ENCODE peak calls at places on chromosomes 11 and 22, in nine cellular contexts. One of them, this sample, is unnamed.

GRCh38 chr22:32958021-32958420 is 100.2 kb downstream of the SYN3 start:
- DNase-seq in neural progenitor cell: peak
- DNase-seq in GM23338: peak
- DNase-seq in H1: no peak
- DNase-seq in mammary epithelial cell: no peak
- DNase-seq in IMR-90: no peak
- DNase-seq in A549: no peak
- DNase-seq in OCI-LY7: no peak
- DNase-seq in fibroblast of lung: no peak
- DNase-seq in this sample: no peak

GRCh38 chr11:8339592-8340022 is 75.9 kb upstream of the LMO1 start:
- DNase-seq in GM23338: no peak
- DNase-seq in IMR-90: no peak
- DNase-seq in H1: no peak
- DNase-seq in OCI-LY7: no peak
- DNase-seq in mammary epithelial cell: no peak
- DNase-seq in fibroblast of lung: no peak
- DNase-seq in neural progenitor cell: no peak
- DNase-seq in A549: no peak
- DNase-seq in this sample: no peak

GRCh38 chr11:13720940-13721339 is 52.5 kb downstream of the FAR1 start:
- DNase-seq in OCI-LY7: no peak
- DNase-seq in H1: no peak
- DNase-seq in GM23338: no peak
- DNase-seq in IMR-90: no peak
- DNase-seq in neural progenitor cell: no peak
- DNase-seq in mammary epithelial cell: peak
- DNase-seq in fibroblast of lung: no peak
- DNase-seq in A549: no peak
- DNase-seq in this sample: no peak

GRCh38 chr11:61172888-61173287 is 11.7 kb upstream of the VPS37C start:
- DNase-seq in fibroblast of lung: no peak
- DNase-seq in neural progenitor cell: no peak
- DNase-seq in GM23338: no peak
- DNase-seq in OCI-LY7: no peak
- DNase-seq in H1: no peak
- DNase-seq in A549: no peak
- DNase-seq in IMR-90: no peak
- DNase-seq in mammary epithelial cell: no peak
- DNase-seq in this sample: no peak

GRCh38 chr22:30205281-30206115 is 41.1 kb downstream of the LIF start:
- DNase-seq in OCI-LY7: no peak
- DNase-seq in GM23338: no peak
- DNase-seq in H1: no peak
- DNase-seq in IMR-90: peak
- DNase-seq in mammary epithelial cell: peak
- DNase-seq in neural progenitor cell: no peak
- DNase-seq in fibroblast of lung: peak
- DNase-seq in A549: peak
- DNase-seq in this sample: peak

GRCh38 chr11:130636672-130637463 is 188.4 kb downstream of the ADAMTS15 start:
- DNase-seq in GM23338: no peak
- DNase-seq in neural progenitor cell: no peak
- DNase-seq in IMR-90: peak
- DNase-seq in H1: no peak
- DNase-seq in fibroblast of lung: peak
- DNase-seq in mammary epithelial cell: peak
- DNase-seq in A549: peak
- DNase-seq in OCI-LY7: no peak
- DNase-seq in this sample: peak

GRCh38 chr22:33210129-33210784 is 152.1 kb upstream of the SYN3 start:
- DNase-seq in neural progenitor cell: peak
- DNase-seq in fibroblast of lung: peak
- DNase-seq in IMR-90: peak
- DNase-seq in H1: peak
- DNase-seq in mammary epithelial cell: peak
- DNase-seq in GM23338: peak
- DNase-seq in OCI-LY7: peak
- DNase-seq in A549: peak
- DNase-seq in this sample: peak

GRCh38 chr22:38802671-38803121 is 8.8 kb upstream of the DNAL4 start:
- DNase-seq in H1: peak
- DNase-seq in fibroblast of lung: peak
- DNase-seq in A549: peak
- DNase-seq in OCI-LY7: no peak
- DNase-seq in IMR-90: peak
- DNase-seq in neural progenitor cell: peak
- DNase-seq in mammary epithelial cell: peak
- DNase-seq in GM23338: peak
- DNase-seq in this sample: peak

GRCh38 chr11:15967166-15967565 is 389.2 kb downstream of the SOX6 start:
- DNase-seq in OCI-LY7: no peak
- DNase-seq in IMR-90: no peak
- DNase-seq in mammary epithelial cell: peak
- DNase-seq in H1: no peak
- DNase-seq in neural progenitor cell: no peak
- DNase-seq in GM23338: peak
- DNase-seq in fibroblast of lung: peak
- DNase-seq in A549: peak
- DNase-seq in this sample: peak

GRCh38 chr22:25482868-25483639 is 81.4 kb upstream of the GRK3 start:
- DNase-seq in OCI-LY7: no peak
- DNase-seq in fibroblast of lung: no peak
- DNase-seq in neural progenitor cell: no peak
- DNase-seq in GM23338: no peak
- DNase-seq in A549: no peak
- DNase-seq in H1: no peak
- DNase-seq in IMR-90: no peak
- DNase-seq in mammary epithelial cell: peak
- DNase-seq in this sample: no peak

GRCh38 chr11:17799147-17799546 is 64.6 kb downstream of the KCNC1 start:
- DNase-seq in fibroblast of lung: no peak
- DNase-seq in A549: no peak
- DNase-seq in H1: no peak
- DNase-seq in mammary epithelial cell: no peak
- DNase-seq in neural progenitor cell: no peak
- DNase-seq in GM23338: no peak
- DNase-seq in OCI-LY7: no peak
- DNase-seq in IMR-90: no peak
- DNase-seq in this sample: no peak

GRCh38 chr11:92886243-92886905 is 83.1 kb upstream of the MTNR1B start:
- DNase-seq in neural progenitor cell: peak
- DNase-seq in mammary epithelial cell: peak
- DNase-seq in OCI-LY7: peak
- DNase-seq in GM23338: peak
- DNase-seq in fibroblast of lung: peak
- DNase-seq in A549: peak
- DNase-seq in H1: peak
- DNase-seq in IMR-90: peak
- DNase-seq in this sample: peak

GRCh38 chr11:72947229-72947628 is 133.0 kb downstream of the ATG16L2 start:
- DNase-seq in mammary epithelial cell: no peak
- DNase-seq in fibroblast of lung: no peak
- DNase-seq in H1: no peak
- DNase-seq in OCI-LY7: no peak
- DNase-seq in neural progenitor cell: no peak
- DNase-seq in A549: no peak
- DNase-seq in IMR-90: peak
- DNase-seq in GM23338: no peak
- DNase-seq in this sample: no peak

DNA sequence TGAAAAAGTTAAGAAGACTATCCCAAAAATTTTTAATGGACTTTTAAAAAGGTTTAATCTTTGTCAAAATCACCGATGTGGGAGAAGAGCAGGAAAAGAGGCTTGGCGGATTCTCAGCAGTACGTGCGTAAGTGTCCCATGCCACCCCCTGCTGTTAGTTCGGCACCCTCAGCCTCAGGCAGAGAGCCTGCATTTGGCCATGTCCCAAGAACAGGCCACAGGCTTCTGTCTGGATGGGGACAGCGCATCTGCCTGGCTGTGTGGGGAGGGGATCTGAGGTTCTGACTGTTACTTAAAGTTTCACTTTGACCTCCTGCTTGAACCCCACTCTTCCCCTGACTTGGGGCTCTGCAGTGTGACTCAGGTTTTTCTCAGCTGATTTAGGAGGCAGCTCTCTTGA is 35.3 kb downstream of the EXT2 start:
- DNase-seq in mammary epithelial cell: no peak
- DNase-seq in A549: no peak
- DNase-seq in H1: no peak
- DNase-seq in GM23338: peak
- DNase-seq in IMR-90: no peak
- DNase-seq in OCI-LY7: no peak
- DNase-seq in neural progenitor cell: no peak
- DNase-seq in fibroblast of lung: no peak
- DNase-seq in this sample: no peak
- TF ChIP-seq CTCF in mammary epithelial cell: no peak
- TF ChIP-seq CTCF in A549: no peak
- TF ChIP-seq CTCF in H1: no peak
- TF ChIP-seq CTCF in GM23338: no peak
- TF ChIP-seq CTCF in IMR-90: no peak
- TF ChIP-seq CTCF in OCI-LY7: no peak
- TF ChIP-seq CTCF in neural progenitor cell: no peak
- TF ChIP-seq CTCF in fibroblast of lung: peak
- TF ChIP-seq CTCF in this sample: no peak

DNA sequence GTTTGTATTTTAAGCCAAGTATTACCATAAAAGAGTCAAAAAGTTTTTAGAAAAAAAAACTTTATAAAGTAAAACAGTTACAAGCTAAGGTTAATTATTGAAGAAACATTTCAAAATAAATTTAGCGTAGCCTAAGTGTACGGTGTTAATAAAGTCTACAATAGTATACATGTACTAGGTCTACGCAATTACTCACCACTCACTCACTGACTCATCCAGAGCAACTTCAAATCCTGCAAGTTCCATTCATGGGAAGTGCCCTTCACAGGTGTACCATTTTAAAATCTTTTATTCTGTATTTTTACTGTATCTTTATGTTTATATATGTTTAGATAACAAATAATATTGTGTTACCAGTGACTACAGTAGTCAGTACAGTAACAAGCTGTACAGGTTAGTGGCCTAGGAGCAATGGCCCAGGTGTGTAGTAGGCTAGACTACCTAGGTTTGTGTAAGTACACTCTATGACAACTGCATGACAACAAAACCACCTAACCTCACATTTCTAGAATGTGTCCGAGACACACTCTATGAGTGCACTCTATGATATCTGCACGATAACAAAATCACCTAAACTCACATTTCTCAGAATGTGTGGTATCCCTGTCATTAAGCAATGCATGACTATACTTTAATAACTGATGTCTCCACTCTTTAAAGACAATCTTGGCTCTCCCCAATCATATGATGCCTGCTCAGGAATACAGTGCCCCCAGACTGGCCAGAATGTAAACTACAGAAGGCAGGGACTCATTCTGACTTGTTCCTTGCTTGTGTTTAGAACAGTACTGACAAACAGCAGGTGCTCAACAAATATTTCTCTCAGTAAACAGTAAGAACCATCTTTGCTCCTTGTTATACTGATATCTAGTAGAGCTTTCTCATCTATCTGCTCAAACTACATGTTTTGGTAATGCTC is 21.2 kb downstream of the KMT5B start:
- DNase-seq in GM23338: no peak
- DNase-seq in fibroblast of lung: no peak
- DNase-seq in mammary epithelial cell: peak
- DNase-seq in A549: no peak
- DNase-seq in OCI-LY7: no peak
- DNase-seq in H1: no peak
- DNase-seq in IMR-90: peak
- DNase-seq in neural progenitor cell: no peak
- DNase-seq in this sample: no peak
- H3K4me2 ChIP-seq in GM23338: no peak
- H3K4me2 ChIP-seq in fibroblast of lung: no peak
- H3K4me2 ChIP-seq in mammary epithelial cell: no peak
- H3K4me2 ChIP-seq in A549: peak
- H3K4me2 ChIP-seq in OCI-LY7: no peak
- H3K4me2 ChIP-seq in H1: no peak
- H3K4me2 ChIP-seq in IMR-90: no peak
- H3K4me2 ChIP-seq in neural progenitor cell: no peak
- H3K4me2 ChIP-seq in this sample: no peak

GRCh38 chr11:116357769-116358544 is 414.8 kb downstream of the BUD13 start:
- DNase-seq in neural progenitor cell: peak
- DNase-seq in mammary epithelial cell: no peak
- DNase-seq in GM23338: peak
- DNase-seq in H1: peak
- DNase-seq in fibroblast of lung: no peak
- DNase-seq in IMR-90: no peak
- DNase-seq in A549: no peak
- DNase-seq in OCI-LY7: no peak
- DNase-seq in this sample: peak
- TF ChIP-seq CTCF in neural progenitor cell: peak
- TF ChIP-seq CTCF in mammary epithelial cell: peak
- TF ChIP-seq CTCF in GM23338: peak
- TF ChIP-seq CTCF in H1: peak
- TF ChIP-seq CTCF in fibroblast of lung: no peak
- TF ChIP-seq CTCF in IMR-90: peak
- TF ChIP-seq CTCF in A549: no peak
- TF ChIP-seq CTCF in OCI-LY7: peak
- TF ChIP-seq CTCF in this sample: peak

GRCh38 chr11:62926669-62927455 is 5.7 kb upstream of the CHRM1 start:
- DNase-seq in fibroblast of lung: no peak
- DNase-seq in mammary epithelial cell: no peak
- DNase-seq in A549: no peak
- DNase-seq in GM23338: no peak
- DNase-seq in H1: no peak
- DNase-seq in neural progenitor cell: peak
- DNase-seq in OCI-LY7: no peak
- DNase-seq in IMR-90: no peak
- DNase-seq in this sample: no peak
- H3K4me2 ChIP-seq in fibroblast of lung: peak
- H3K4me2 ChIP-seq in mammary epithelial cell: peak
- H3K4me2 ChIP-seq in A549: no peak
- H3K4me2 ChIP-seq in GM23338: peak
- H3K4me2 ChIP-seq in H1: peak
- H3K4me2 ChIP-seq in neural progenitor cell: peak
- H3K4me2 ChIP-seq in OCI-LY7: no peak
- H3K4me2 ChIP-seq in IMR-90: no peak
- H3K4me2 ChIP-seq in this sample: peak

DNA sequence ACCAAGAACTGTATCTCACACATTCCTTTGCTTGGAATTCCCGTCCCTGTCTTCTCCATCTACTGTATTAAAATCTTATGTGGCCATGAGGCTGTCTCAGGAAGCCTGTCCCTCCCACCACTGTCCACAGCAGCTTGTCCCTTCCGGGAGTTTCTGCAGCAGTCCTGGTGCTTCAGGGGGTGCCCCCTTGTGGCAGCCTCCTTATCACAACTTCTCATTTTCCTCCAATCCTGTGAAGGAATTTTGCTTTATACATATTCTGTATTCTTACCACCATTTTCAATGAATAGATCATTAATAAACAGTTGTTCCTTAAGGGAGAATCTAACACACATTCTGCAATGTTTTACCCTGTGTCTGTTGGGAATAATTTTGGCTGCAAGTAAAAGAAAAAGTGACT is 220.4 kb upstream of the RAG2 start:
- DNase-seq in OCI-LY7: no peak
- DNase-seq in A549: no peak
- DNase-seq in GM23338: peak
- DNase-seq in fibroblast of lung: no peak
- DNase-seq in neural progenitor cell: peak
- DNase-seq in H1: peak
- DNase-seq in mammary epithelial cell: no peak
- DNase-seq in IMR-90: no peak
- DNase-seq in this sample: no peak
- TF ChIP-seq CTCF in OCI-LY7: peak
- TF ChIP-seq CTCF in A549: no peak
- TF ChIP-seq CTCF in GM23338: peak
- TF ChIP-seq CTCF in fibroblast of lung: peak
- TF ChIP-seq CTCF in neural progenitor cell: peak
- TF ChIP-seq CTCF in H1: peak
- TF ChIP-seq CTCF in mammary epithelial cell: peak
- TF ChIP-seq CTCF in IMR-90: peak
- TF ChIP-seq CTCF in this sample: peak

GRCh38 chr11:103525069-103525468 is 415.8 kb downstream of the DYNC2H1 start:
- DNase-seq in H1: no peak
- DNase-seq in fibroblast of lung: peak
- DNase-seq in OCI-LY7: no peak
- DNase-seq in A549: no peak
- DNase-seq in IMR-90: peak
- DNase-seq in GM23338: no peak
- DNase-seq in neural progenitor cell: no peak
- DNase-seq in mammary epithelial cell: peak
- DNase-seq in this sample: no peak
- H3K4me2 ChIP-seq in H1: no peak
- H3K4me2 ChIP-seq in fibroblast of lung: no peak
- H3K4me2 ChIP-seq in OCI-LY7: no peak
- H3K4me2 ChIP-seq in A549: peak
- H3K4me2 ChIP-seq in IMR-90: no peak
- H3K4me2 ChIP-seq in GM23338: no peak
- H3K4me2 ChIP-seq in neural progenitor cell: no peak
- H3K4me2 ChIP-seq in mammary epithelial cell: peak
- H3K4me2 ChIP-seq in this sample: no peak

This sample was measured in hepatocyte.